ENCODE peak calls at places on chromosomes 13 and 19, in seven cellular contexts. A is M059J, P is ecto neural progenitor cell, Q is ovary, X is NCI-H1048, O is LNCaP clone FGC, F is T-helper 9 cell. S is an unnamed sample.

GRCh38 chr13:47135800-47136658 is 239.2 kb upstream of the HTR2A start:
- DNase-seq in A (no peak), P (no peak), Q (no peak), X (no peak), O (no peak), F (no peak), S (no peak)

GRCh38 chr13:23289917-23290357 is 109.2 kb downstream of the SGCG start:
- DNase-seq in A (peak), P (no peak), Q (no peak), X (no peak), O (peak), F (no peak), S (no peak)

GRCh38 chr19:34375598-34375997 is 10.6 kb downstream of the GPI start:
- DNase-seq in A (no peak), P (no peak), Q (no peak), X (no peak), O (no peak), F (no peak), S (no peak)

GRCh38 chr13:19818223-19818842 is 35.6 kb upstream of the PSPC1 start:
- DNase-seq in A (no peak), P (peak), Q (no peak), X (peak), O (no peak), F (peak), S (peak)

GRCh38 chr19:2475018-2475701 is 767 bp upstream of the GADD45B start:
- DNase-seq in A (peak), P (peak), Q (peak), X (no peak), O (no peak), F (peak), S (peak)

GRCh38 chr13:42056146-42056545 is 7.7 kb downstream of the DGKH start:
- DNase-seq in A (no peak), P (no peak), Q (no peak), X (no peak), O (no peak), F (no peak), S (no peak)

GRCh38 chr19:49712397-49712859 is 21.5 kb downstream of the CPT1C start:
- DNase-seq in A (no peak), P (peak), Q (peak), X (peak), O (no peak), F (no peak), S (no peak)

GRCh38 chr13:99380921-99381645 is 73.9 kb upstream of the GPR183 start:
- DNase-seq in A (no peak), P (peak), Q (no peak), X (no peak), O (no peak), F (peak), S (no peak)

GRCh38 chr19:44808463-44809371 is at the start of gene BCAM:
- DNase-seq in A (peak), P (peak), Q (peak), X (no peak), O (no peak), F (no peak), S (peak)

GRCh38 chr13:114047358-114047881 is 73.5 kb upstream of the C13orf46 start:
- DNase-seq in A (no peak), P (no peak), Q (peak), X (no peak), O (no peak), F (no peak), S (no peak)

GRCh38 chr13:39414339-39414738 is 188.7 kb downstream of the LHFPL6 start:
- DNase-seq in A (no peak), P (no peak), Q (no peak), X (no peak), O (no peak), F (no peak), S (no peak)

GRCh38 chr19:45376045-45376724 is 5.8 kb upstream of the ERCC2 start:
- DNase-seq in A (peak), P (peak), Q (no peak), X (peak), O (no peak), F (no peak), S (peak)

GRCh38 chr19:46962030-46962570 is 57.5 kb upstream of the NPAS1 start:
- DNase-seq in A (peak), P (no peak), Q (no peak), X (no peak), O (no peak), F (no peak), S (no peak)

GRCh38 chr19:19458110-19458816 is 52.8 kb downstream of the GATAD2A start:
- DNase-seq in A (no peak), P (no peak), Q (no peak), X (no peak), O (no peak), F (no peak), S (no peak)

GRCh38 chr13:40993119-40993518 is 26.0 kb downstream of the ELF1 start:
- DNase-seq in A (no peak), P (no peak), Q (no peak), X (no peak), O (no peak), F (no peak), S (no peak)

GRCh38 chr13:90757127-90757680 is 590.3 kb upstream of the MIR17HG start:
- DNase-seq in A (peak), P (no peak), Q (no peak), X (no peak), O (no peak), F (no peak), S (no peak)

GRCh38 chr13:83819611-83820010 is 62.7 kb downstream of the SLITRK1 start:
- DNase-seq in A (peak), P (no peak), Q (no peak), X (no peak), O (no peak), F (no peak), S (no peak)

GRCh38 chr13:65638572-65639168 is 1591.5 kb downstream of the PCDH9 start:
- DNase-seq in A (peak), P (no peak), Q (no peak), X (no peak), O (no peak), F (no peak), S (no peak)

GRCh38 chr19:38263696-38264485 is 482 bp upstream of the SPINT2 start:
- DNase-seq in A (peak), P (peak), Q (no peak), X (no peak), O (no peak), F (peak), S (no peak)

GRCh38 chr19:46670874-46671273 is 9.9 kb upstream of the DACT3 start:
- DNase-seq in A (peak), P (no peak), Q (no peak), X (no peak), O (no peak), F (no peak), S (no peak)

GRCh38 chr13:112374271-112374670 is 1.9 kb upstream of the SPACA7 start:
- DNase-seq in A (no peak), P (peak), Q (no peak), X (no peak), O (no peak), F (no peak), S (no peak)

GRCh38 chr13:36098080-36098479 is 33.1 kb downstream of the DCLK1 start:
- DNase-seq in A (no peak), P (no peak), Q (no peak), X (no peak), O (no peak), F (no peak), S (no peak)

GRCh38 chr13:87622921-87623320 is 48.2 kb upstream of the SLITRK5 start:
- DNase-seq in A (no peak), P (no peak), Q (no peak), X (no peak), O (no peak), F (no peak), S (no peak)

GRCh38 chr19:4052993-4053422 is 13.7 kb downstream of the ZBTB7A start:
- DNase-seq in A (no peak), P (no peak), Q (no peak), X (no peak), O (no peak), F (no peak), S (no peak)

GRCh38 chr13:32311188-32311897 is 3.8 kb downstream of the ZAR1L start:
- DNase-seq in A (no peak), P (no peak), Q (peak), X (no peak), O (no peak), F (no peak), S (no peak)

GRCh38 chr19:30686252-30686762 is 314.1 kb downstream of the ZNF536 start:
- DNase-seq in A (no peak), P (no peak), Q (peak), X (no peak), O (no peak), F (no peak), S (no peak)

GRCh38 chr19:10727599-10728250 is 9.8 kb downstream of the DNM2 start:
- DNase-seq in A (no peak), P (no peak), Q (no peak), X (no peak), O (no peak), F (no peak), S (no peak)

GRCh38 chr13:50375792-50376191 is 360.5 kb downstream of the KCNRG start:
- DNase-seq in A (peak), P (no peak), Q (no peak), X (no peak), O (no peak), F (no peak), S (no peak)

GRCh38 chr13:38862443-38862842 is 128.2 kb downstream of the STOML3 start:
- DNase-seq in A (no peak), P (no peak), Q (no peak), X (no peak), O (no peak), F (no peak), S (no peak)

GRCh38 chr19:42284641-42285341 is 15.7 kb downstream of the CIC start:
- DNase-seq in A (no peak), P (peak), Q (peak), X (no peak), O (no peak), F (no peak), S (peak)

GRCh38 chr13:110561335-110562033 is at the start of gene RAB20:
- DNase-seq in A (peak), P (peak), Q (peak), X (peak), O (no peak), F (peak), S (peak)

GRCh38 chr19:29119582-29119981 is 93.4 kb downstream of the UQCRFS1 start:
- DNase-seq in A (no peak), P (peak), Q (no peak), X (no peak), O (no peak), F (no peak), S (no peak)

GRCh38 chr19:28612275-28612769 is 600.6 kb downstream of the UQCRFS1 start:
- DNase-seq in A (no peak), P (no peak), Q (no peak), X (no peak), O (no peak), F (no peak), S (no peak)

GRCh38 chr13:59755647-59756290 is 408.0 kb downstream of the DIAPH3 start:
- DNase-seq in A (no peak), P (no peak), Q (no peak), X (no peak), O (no peak), F (no peak), S (no peak)

GRCh38 chr13:36090592-36090991 is 40.6 kb downstream of the DCLK1 start:
- DNase-seq in A (no peak), P (no peak), Q (no peak), X (no peak), O (no peak), F (no peak), S (no peak)